ENCODE peak calls at places on chromosomes 13 and 19, in eight cellular contexts. J is nephron progenitor cell; G is foreskin keratinocyte; W is posterior vena cava; R is stimulated activated naive CD8-positive, alpha-beta T cell treated with anti-CD3 and anti-CD28 coated beads, Interleukin-15, amount 100 ng/mL, for 72 hours; C is endothelial cell of umbilical vein; U is ascending aorta; Z is fibroblast of pulmonary artery. O is an unnamed sample.
A peak's percentile ranks its signal among the peaks of the same experiment; 100 is the strongest.

GRCh38 chr19:30068528-30069395 is 126.7 kb downstream of the URI1 start:
- DNase-seq in J (no peak), G (no peak), W (no peak), R (no peak), C (no peak), U (peak; percentile 52), Z (no peak), O (no peak)

GRCh38 chr19:12884926-12885748 is 1.9 kb downstream of the KLF1 start:
- DNase-seq in J (peak; percentile 71), G (peak; percentile 94), W (peak; percentile 92), R (peak; percentile 94), C (peak; percentile 45), U (peak; percentile 71), Z (peak; percentile 60), O (peak; percentile 79)

GRCh38 chr19:36973844-36974195 is 57.7 kb downstream of the ZNF568 start:
- DNase-seq in J (no peak), G (no peak), W (no peak), R (no peak), C (no peak), U (no peak), Z (no peak), O (no peak)

GRCh38 chr19:51263808-51264207 is 12.9 kb downstream of the SIGLECL1 start:
- DNase-seq in J (no peak), G (no peak), W (no peak), R (no peak), C (no peak), U (no peak), Z (no peak), O (no peak)

GRCh38 chr13:48072304-48072703 is 22.6 kb downstream of the MED4 start:
- DNase-seq in J (no peak), G (peak; percentile 88), W (no peak), R (no peak), C (no peak), U (no peak), Z (no peak), O (no peak)

GRCh38 chr19:55809381-55810058 is 22.3 kb downstream of the NLRP11 start:
- DNase-seq in J (peak; percentile 8), G (no peak), W (no peak), R (peak; percentile 39), C (peak; percentile 43), U (peak; percentile 62), Z (peak; percentile 53), O (no peak)

GRCh38 chr19:52142001-52142595 is 2.4 kb upstream of the ZNF616 start:
- DNase-seq in J (no peak), G (peak; percentile 97), W (no peak), R (no peak), C (no peak), U (no peak), Z (no peak), O (no peak)

GRCh38 chr13:94178625-94179244 is 300.7 kb downstream of the DCT start:
- DNase-seq in J (no peak), G (no peak), W (no peak), R (no peak), C (no peak), U (no peak), Z (no peak), O (no peak)

GRCh38 chr19:2476451-2477140 is 669 bp downstream of the GADD45B start:
- DNase-seq in J (peak; percentile 65), G (no peak), W (no peak), R (peak; percentile 80), C (peak; percentile 66), U (peak; percentile 84), Z (peak; percentile 64), O (peak; percentile 50)

GRCh38 chr19:23543351-23543750 is 143.7 kb downstream of the ZNF675 start:
- DNase-seq in J (no peak), G (no peak), W (no peak), R (no peak), C (no peak), U (no peak), Z (no peak), O (no peak)

GRCh38 chr19:35596366-35596999 is 10.5 kb downstream of the PMIS2 start:
- DNase-seq in J (no peak), G (no peak), W (no peak), R (peak; percentile 25), C (no peak), U (no peak), Z (peak; percentile 14), O (no peak)

GRCh38 chr13:113126265-113127150 is 3.9 kb downstream of the F10 start:
- DNase-seq in J (no peak), G (no peak), W (peak; percentile 38), R (no peak), C (no peak), U (peak; percentile 39), Z (no peak), O (no peak)

GRCh38 chr13:27728271-27728670 is 64.0 kb upstream of the GSX1 start:
- DNase-seq in J (peak; percentile 28), G (no peak), W (no peak), R (no peak), C (no peak), U (no peak), Z (no peak), O (no peak)

GRCh38 chr19:39014037-39014436 is 18.3 kb downstream of the FBXO27 start:
- DNase-seq in J (no peak), G (no peak), W (no peak), R (no peak), C (no peak), U (no peak), Z (no peak), O (no peak)

GRCh38 chr13:20191902-20192469 is 752 bp downstream of the GJB2 start:
- DNase-seq in J (peak; percentile 23), G (peak; percentile 43), W (no peak), R (peak; percentile 14), C (no peak), U (no peak), Z (no peak), O (no peak)

GRCh38 chr19:19594371-19594770 is 24.1 kb downstream of the PBX4 start:
- DNase-seq in J (no peak), G (no peak), W (no peak), R (no peak), C (no peak), U (no peak), Z (no peak), O (no peak)

GRCh38 chr13:111265006-111265700 is 55.3 kb upstream of the TEX29 start:
- DNase-seq in J (no peak), G (no peak), W (no peak), R (no peak), C (no peak), U (no peak), Z (no peak), O (no peak)

GRCh38 chr19:17406039-17406886 is 833 bp upstream of the BST2 start:
- DNase-seq in J (no peak), G (no peak), W (no peak), R (peak; percentile 33), C (peak; percentile 41), U (no peak), Z (no peak), O (no peak)